ENCODE peak calls at places on chromosomes 11 and 22, in six cellular contexts. One of them, this sample, is unnamed.

GRCh38 chr22:46457502-46458488 is 79.6 kb downstream of the CELSR1 start:
- DNase-seq in CD8-positive, alpha-beta T cell: no peak
- DNase-seq in NCI-H510A: no peak
- DNase-seq in smooth muscle cell of the brain vasculature: no peak
- DNase-seq in H54: peak
- DNase-seq in activated naive CD4-positive, alpha-beta T cell: no peak
- DNase-seq in this sample: peak

GRCh38 chr11:120065876-120066275 is 72.0 kb downstream of the TRIM29 start:
- DNase-seq in activated naive CD4-positive, alpha-beta T cell: no peak
- DNase-seq in smooth muscle cell of the brain vasculature: no peak
- DNase-seq in NCI-H510A: no peak
- DNase-seq in H54: no peak
- DNase-seq in CD8-positive, alpha-beta T cell: no peak
- DNase-seq in this sample: peak

GRCh38 chr11:1888347-1888753 is 3.3 kb downstream of the PRR33 start:
- DNase-seq in H54: no peak
- DNase-seq in CD8-positive, alpha-beta T cell: no peak
- DNase-seq in activated naive CD4-positive, alpha-beta T cell: no peak
- DNase-seq in smooth muscle cell of the brain vasculature: no peak
- DNase-seq in NCI-H510A: no peak
- DNase-seq in this sample: no peak

GRCh38 chr11:67463680-67464410 is 5.2 kb downstream of the TMEM134 start:
- DNase-seq in NCI-H510A: no peak
- DNase-seq in activated naive CD4-positive, alpha-beta T cell: no peak
- DNase-seq in smooth muscle cell of the brain vasculature: no peak
- DNase-seq in H54: peak
- DNase-seq in CD8-positive, alpha-beta T cell: no peak
- DNase-seq in this sample: no peak

GRCh38 chr22:21951931-21952465 is 650 bp downstream of the PPM1F start:
- DNase-seq in CD8-positive, alpha-beta T cell: no peak
- DNase-seq in activated naive CD4-positive, alpha-beta T cell: peak
- DNase-seq in smooth muscle cell of the brain vasculature: no peak
- DNase-seq in H54: no peak
- DNase-seq in NCI-H510A: peak
- DNase-seq in this sample: peak

GRCh38 chr11:119148855-119149370 is at the start of gene ABCG4:
- DNase-seq in CD8-positive, alpha-beta T cell: no peak
- DNase-seq in activated naive CD4-positive, alpha-beta T cell: peak
- DNase-seq in NCI-H510A: no peak
- DNase-seq in H54: no peak
- DNase-seq in smooth muscle cell of the brain vasculature: no peak
- DNase-seq in this sample: peak

GRCh38 chr22:50684986-50685385 is 12.4 kb downstream of the SHANK3 start:
- DNase-seq in NCI-H510A: no peak
- DNase-seq in activated naive CD4-positive, alpha-beta T cell: no peak
- DNase-seq in smooth muscle cell of the brain vasculature: peak
- DNase-seq in H54: no peak
- DNase-seq in CD8-positive, alpha-beta T cell: no peak
- DNase-seq in this sample: no peak

GRCh38 chr11:4083198-4083597 is 11.4 kb upstream of the RRM1 start:
- DNase-seq in H54: no peak
- DNase-seq in NCI-H510A: no peak
- DNase-seq in CD8-positive, alpha-beta T cell: no peak
- DNase-seq in smooth muscle cell of the brain vasculature: no peak
- DNase-seq in activated naive CD4-positive, alpha-beta T cell: no peak
- DNase-seq in this sample: no peak

GRCh38 chr22:39908737-39909136 is 7.9 kb downstream of the GRAP2 start:
- DNase-seq in CD8-positive, alpha-beta T cell: peak
- DNase-seq in NCI-H510A: no peak
- DNase-seq in H54: peak
- DNase-seq in activated naive CD4-positive, alpha-beta T cell: no peak
- DNase-seq in smooth muscle cell of the brain vasculature: no peak
- DNase-seq in this sample: no peak

GRCh38 chr11:76897233-76897632 is 36.5 kb downstream of the ACER3 start:
- DNase-seq in H54: no peak
- DNase-seq in activated naive CD4-positive, alpha-beta T cell: no peak
- DNase-seq in CD8-positive, alpha-beta T cell: no peak
- DNase-seq in smooth muscle cell of the brain vasculature: no peak
- DNase-seq in NCI-H510A: no peak
- DNase-seq in this sample: no peak

GRCh38 chr11:65208785-65209710 is 27.3 kb downstream of the CAPN1 start:
- DNase-seq in H54: no peak
- DNase-seq in CD8-positive, alpha-beta T cell: no peak
- DNase-seq in smooth muscle cell of the brain vasculature: no peak
- DNase-seq in activated naive CD4-positive, alpha-beta T cell: no peak
- DNase-seq in NCI-H510A: peak
- DNase-seq in this sample: no peak

GRCh38 chr11:57567512-57568329 is at the start of gene UBE2L6:
- DNase-seq in H54: peak
- DNase-seq in smooth muscle cell of the brain vasculature: no peak
- DNase-seq in activated naive CD4-positive, alpha-beta T cell: peak
- DNase-seq in CD8-positive, alpha-beta T cell: peak
- DNase-seq in NCI-H510A: peak
- DNase-seq in this sample: peak

GRCh38 chr11:111526501-111526900 is 11.9 kb downstream of the HOATZ start:
- DNase-seq in smooth muscle cell of the brain vasculature: no peak
- DNase-seq in CD8-positive, alpha-beta T cell: peak
- DNase-seq in NCI-H510A: no peak
- DNase-seq in activated naive CD4-positive, alpha-beta T cell: no peak
- DNase-seq in H54: no peak
- DNase-seq in this sample: no peak

GRCh38 chr11:32033491-32033890 is 57.4 kb upstream of the RCN1 start:
- DNase-seq in NCI-H510A: no peak
- DNase-seq in activated naive CD4-positive, alpha-beta T cell: no peak
- DNase-seq in smooth muscle cell of the brain vasculature: no peak
- DNase-seq in CD8-positive, alpha-beta T cell: no peak
- DNase-seq in H54: no peak
- DNase-seq in this sample: no peak

GRCh38 chr11:17498475-17498874 is 21.8 kb upstream of the ABCC8 start:
- DNase-seq in smooth muscle cell of the brain vasculature: no peak
- DNase-seq in H54: peak
- DNase-seq in NCI-H510A: peak
- DNase-seq in activated naive CD4-positive, alpha-beta T cell: no peak
- DNase-seq in CD8-positive, alpha-beta T cell: no peak
- DNase-seq in this sample: no peak

GRCh38 chr22:50228366-50228765 is 16.5 kb downstream of the TUBGCP6 start:
- DNase-seq in NCI-H510A: no peak
- DNase-seq in activated naive CD4-positive, alpha-beta T cell: no peak
- DNase-seq in CD8-positive, alpha-beta T cell: no peak
- DNase-seq in H54: no peak
- DNase-seq in smooth muscle cell of the brain vasculature: no peak
- DNase-seq in this sample: no peak

GRCh38 chr11:130516175-130516867 is 67.9 kb downstream of the ADAMTS15 start:
- DNase-seq in CD8-positive, alpha-beta T cell: no peak
- DNase-seq in activated naive CD4-positive, alpha-beta T cell: no peak
- DNase-seq in NCI-H510A: no peak
- DNase-seq in smooth muscle cell of the brain vasculature: no peak
- DNase-seq in H54: no peak
- DNase-seq in this sample: no peak

GRCh38 chr11:74084796-74085541 is 76.1 kb upstream of the UCP3 start:
- DNase-seq in smooth muscle cell of the brain vasculature: no peak
- DNase-seq in NCI-H510A: no peak
- DNase-seq in activated naive CD4-positive, alpha-beta T cell: no peak
- DNase-seq in CD8-positive, alpha-beta T cell: no peak
- DNase-seq in H54: no peak
- DNase-seq in this sample: no peak

GRCh38 chr11:121630041-121630440 is 177.3 kb upstream of the SORL1-AS1 start:
- DNase-seq in activated naive CD4-positive, alpha-beta T cell: no peak
- DNase-seq in H54: peak
- DNase-seq in NCI-H510A: no peak
- DNase-seq in smooth muscle cell of the brain vasculature: no peak
- DNase-seq in CD8-positive, alpha-beta T cell: no peak
- DNase-seq in this sample: no peak

GRCh38 chr11:70048279-70049024 is 29.7 kb upstream of the ANO1 start:
- DNase-seq in H54: no peak
- DNase-seq in CD8-positive, alpha-beta T cell: no peak
- DNase-seq in activated naive CD4-positive, alpha-beta T cell: no peak
- DNase-seq in smooth muscle cell of the brain vasculature: no peak
- DNase-seq in NCI-H510A: no peak
- DNase-seq in this sample: peak

GRCh38 chr11:25981998-25982397 is 349.9 kb upstream of the ANO3 start:
- DNase-seq in smooth muscle cell of the brain vasculature: peak
- DNase-seq in activated naive CD4-positive, alpha-beta T cell: no peak
- DNase-seq in NCI-H510A: no peak
- DNase-seq in H54: no peak
- DNase-seq in CD8-positive, alpha-beta T cell: no peak
- DNase-seq in this sample: no peak

GRCh38 chr11:18384157-18384641 is 10.2 kb upstream of the LDHA start:
- DNase-seq in CD8-positive, alpha-beta T cell: no peak
- DNase-seq in H54: peak
- DNase-seq in NCI-H510A: no peak
- DNase-seq in activated naive CD4-positive, alpha-beta T cell: no peak
- DNase-seq in smooth muscle cell of the brain vasculature: peak
- DNase-seq in this sample: no peak

GRCh38 chr11:95498731-95499396 is 267.9 kb upstream of the SESN3 start:
- DNase-seq in smooth muscle cell of the brain vasculature: no peak
- DNase-seq in NCI-H510A: no peak
- DNase-seq in CD8-positive, alpha-beta T cell: no peak
- DNase-seq in H54: no peak
- DNase-seq in activated naive CD4-positive, alpha-beta T cell: no peak
- DNase-seq in this sample: peak

GRCh38 chr11:125341676-125342075 is 154.4 kb downstream of the FEZ1 start:
- DNase-seq in activated naive CD4-positive, alpha-beta T cell: no peak
- DNase-seq in NCI-H510A: no peak
- DNase-seq in smooth muscle cell of the brain vasculature: no peak
- DNase-seq in H54: no peak
- DNase-seq in CD8-positive, alpha-beta T cell: no peak
- DNase-seq in this sample: no peak

GRCh38 chr11:3959918-3960295 is 104.4 kb downstream of the STIM1 start:
- DNase-seq in H54: no peak
- DNase-seq in activated naive CD4-positive, alpha-beta T cell: no peak
- DNase-seq in smooth muscle cell of the brain vasculature: no peak
- DNase-seq in CD8-positive, alpha-beta T cell: no peak
- DNase-seq in NCI-H510A: no peak
- DNase-seq in this sample: no peak

GRCh38 chr11:128052912-128053641 is 534.3 kb downstream of the ETS1 start:
- DNase-seq in CD8-positive, alpha-beta T cell: no peak
- DNase-seq in H54: no peak
- DNase-seq in activated naive CD4-positive, alpha-beta T cell: no peak
- DNase-seq in smooth muscle cell of the brain vasculature: no peak
- DNase-seq in NCI-H510A: no peak
- DNase-seq in this sample: no peak